ENCODE peak calls at places on chromosome 5, in five cellular contexts. One of them, this sample, is unnamed.

GRCh38 chr5:143801251-143801650 is 10.7 kb upstream of the HMHB1 start:
- DNase-seq in heart right ventricle: no peak
- DNase-seq in fibroblast of mammary gland: no peak
- DNase-seq in colonic mucosa: no peak
- DNase-seq in Panc1: no peak
- DNase-seq in this sample: no peak

GRCh38 chr5:16570121-16570815 is 46.5 kb downstream of the RETREG1 start:
- DNase-seq in Panc1: no peak
- DNase-seq in fibroblast of mammary gland: peak
- DNase-seq in heart right ventricle: no peak
- DNase-seq in colonic mucosa: no peak
- DNase-seq in this sample: peak

GRCh38 chr5:74199005-74199404 is 441.5 kb downstream of the ENC1 start:
- DNase-seq in fibroblast of mammary gland: peak
- DNase-seq in colonic mucosa: no peak
- DNase-seq in Panc1: no peak
- DNase-seq in heart right ventricle: no peak
- DNase-seq in this sample: peak

GRCh38 chr5:158236511-158237335 is 377.8 kb upstream of the CLINT1 start:
- DNase-seq in colonic mucosa: no peak
- DNase-seq in heart right ventricle: no peak
- DNase-seq in fibroblast of mammary gland: peak
- DNase-seq in Panc1: no peak
- DNase-seq in this sample: peak

GRCh38 chr5:170327802-170328201 is 30.2 kb upstream of the LCP2 start:
- DNase-seq in Panc1: no peak
- DNase-seq in heart right ventricle: no peak
- DNase-seq in colonic mucosa: no peak
- DNase-seq in fibroblast of mammary gland: no peak
- DNase-seq in this sample: no peak

GRCh38 chr5:53433036-53433435 is 47.4 kb upstream of the FST start:
- DNase-seq in colonic mucosa: no peak
- DNase-seq in fibroblast of mammary gland: no peak
- DNase-seq in heart right ventricle: no peak
- DNase-seq in Panc1: no peak
- DNase-seq in this sample: no peak

GRCh38 chr5:131387236-131387635 is 123.4 kb downstream of the CDC42SE2 start:
- DNase-seq in fibroblast of mammary gland: no peak
- DNase-seq in heart right ventricle: no peak
- DNase-seq in colonic mucosa: no peak
- DNase-seq in Panc1: no peak
- DNase-seq in this sample: no peak

GRCh38 chr5:130549884-130550552 is 615.0 kb downstream of the HINT1 start:
- DNase-seq in fibroblast of mammary gland: peak
- DNase-seq in colonic mucosa: no peak
- DNase-seq in heart right ventricle: no peak
- DNase-seq in Panc1: peak
- DNase-seq in this sample: peak

GRCh38 chr5:123511290-123511647 is 708 bp upstream of the CSNK1G3 start:
- DNase-seq in fibroblast of mammary gland: peak
- DNase-seq in colonic mucosa: no peak
- DNase-seq in Panc1: no peak
- DNase-seq in heart right ventricle: no peak
- DNase-seq in this sample: peak

GRCh38 chr5:17216176-17216973 is 1.1 kb upstream of the BASP1 start:
- DNase-seq in colonic mucosa: peak
- DNase-seq in heart right ventricle: peak
- DNase-seq in Panc1: peak
- DNase-seq in fibroblast of mammary gland: peak
- DNase-seq in this sample: peak

GRCh38 chr5:141121563-141121962 is at the start of gene PCDHB4:
- DNase-seq in colonic mucosa: no peak
- DNase-seq in fibroblast of mammary gland: peak
- DNase-seq in Panc1: no peak
- DNase-seq in heart right ventricle: no peak
- DNase-seq in this sample: no peak

GRCh38 chr5:123673107-123673506 is 161.1 kb downstream of the CSNK1G3 start:
- DNase-seq in heart right ventricle: no peak
- DNase-seq in Panc1: no peak
- DNase-seq in fibroblast of mammary gland: no peak
- DNase-seq in colonic mucosa: no peak
- DNase-seq in this sample: no peak

GRCh38 chr5:95731571-95732554 is 727 bp downstream of the RHOBTB3 start:
- DNase-seq in Panc1: no peak
- DNase-seq in fibroblast of mammary gland: peak
- DNase-seq in heart right ventricle: peak
- DNase-seq in colonic mucosa: peak
- DNase-seq in this sample: peak

GRCh38 chr5:132094393-132095076 is 20.9 kb downstream of the CSF2 start:
- DNase-seq in colonic mucosa: no peak
- DNase-seq in heart right ventricle: no peak
- DNase-seq in fibroblast of mammary gland: peak
- DNase-seq in Panc1: peak
- DNase-seq in this sample: peak

GRCh38 chr5:90037646-90038045 is 371.9 kb downstream of the CETN3 start:
- DNase-seq in fibroblast of mammary gland: peak
- DNase-seq in colonic mucosa: no peak
- DNase-seq in Panc1: no peak
- DNase-seq in heart right ventricle: no peak
- DNase-seq in this sample: peak

GRCh38 chr5:3303777-3304176 is 291.9 kb upstream of the IRX1 start:
- DNase-seq in Panc1: no peak
- DNase-seq in heart right ventricle: no peak
- DNase-seq in fibroblast of mammary gland: no peak
- DNase-seq in colonic mucosa: no peak
- DNase-seq in this sample: no peak

GRCh38 chr5:17216974-17217325 is 481 bp upstream of the BASP1 start:
- DNase-seq in colonic mucosa: no peak
- DNase-seq in heart right ventricle: no peak
- DNase-seq in fibroblast of mammary gland: peak
- DNase-seq in Panc1: no peak
- DNase-seq in this sample: peak

GRCh38 chr5:180345186-180345585 is 8.0 kb downstream of the GFPT2 start:
- DNase-seq in colonic mucosa: no peak
- DNase-seq in heart right ventricle: no peak
- DNase-seq in fibroblast of mammary gland: no peak
- DNase-seq in Panc1: no peak
- DNase-seq in this sample: no peak

GRCh38 chr5:180344393-180344999 is 8.6 kb downstream of the GFPT2 start:
- DNase-seq in heart right ventricle: no peak
- DNase-seq in Panc1: no peak
- DNase-seq in colonic mucosa: no peak
- DNase-seq in fibroblast of mammary gland: no peak
- DNase-seq in this sample: no peak

GRCh38 chr5:180345781-180346180 is 7.4 kb downstream of the GFPT2 start:
- DNase-seq in colonic mucosa: no peak
- DNase-seq in fibroblast of mammary gland: no peak
- DNase-seq in heart right ventricle: no peak
- DNase-seq in Panc1: no peak
- DNase-seq in this sample: no peak

GRCh38 chr5:180343110-180343845 is 9.9 kb downstream of the GFPT2 start:
- DNase-seq in colonic mucosa: no peak
- DNase-seq in Panc1: no peak
- DNase-seq in heart right ventricle: no peak
- DNase-seq in fibroblast of mammary gland: peak
- DNase-seq in this sample: peak

DNA sequence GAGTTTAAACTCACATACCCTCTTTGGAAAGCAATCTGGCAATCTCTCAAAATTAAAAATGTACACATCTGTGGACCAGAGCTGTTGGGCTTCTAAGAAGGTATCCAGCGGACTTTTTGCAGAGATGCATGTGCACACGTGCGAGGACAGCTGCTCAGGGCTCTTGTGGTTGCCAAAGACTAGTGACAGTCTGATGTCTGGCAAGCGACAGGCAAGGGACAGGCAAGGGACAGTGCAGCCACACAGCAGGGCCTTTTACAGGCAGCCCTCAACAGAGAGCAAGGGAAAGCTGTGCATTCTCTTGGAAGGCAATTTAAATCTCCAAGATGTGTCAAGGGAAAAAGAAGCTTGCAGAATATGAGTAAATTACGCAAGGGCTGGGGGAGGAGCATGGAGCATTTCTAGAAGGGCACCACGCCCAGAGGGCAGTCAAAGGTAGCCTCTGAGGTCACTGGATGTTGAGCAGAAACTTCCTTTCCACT is 9.2 kb downstream of the GFPT2 start:
- DNase-seq in fibroblast of mammary gland: peak
- DNase-seq in colonic mucosa: peak
- DNase-seq in heart right ventricle: no peak
- DNase-seq in Panc1: no peak
- DNase-seq in this sample: peak
- H3K4me3 ChIP-seq in fibroblast of mammary gland: no peak
- H3K4me3 ChIP-seq in colonic mucosa: no peak
- H3K4me3 ChIP-seq in heart right ventricle: no peak
- H3K4me3 ChIP-seq in Panc1: no peak
- H3K4me3 ChIP-seq in this sample: no peak

GRCh38 chr5:173236531-173237501 is 1.8 kb upstream of the NKX2-5 start:
- DNase-seq in colonic mucosa: no peak
- DNase-seq in Panc1: no peak
- DNase-seq in fibroblast of mammary gland: no peak
- DNase-seq in heart right ventricle: peak
- DNase-seq in this sample: no peak

GRCh38 chr5:173233347-173234128 is 1.5 kb downstream of the NKX2-5 start:
- DNase-seq in Panc1: no peak
- DNase-seq in colonic mucosa: no peak
- DNase-seq in heart right ventricle: no peak
- DNase-seq in fibroblast of mammary gland: no peak
- DNase-seq in this sample: no peak

GRCh38 chr5:173234129-173234793 is 745 bp downstream of the NKX2-5 start:
- DNase-seq in colonic mucosa: no peak
- DNase-seq in Panc1: no peak
- DNase-seq in heart right ventricle: peak
- DNase-seq in fibroblast of mammary gland: no peak
- DNase-seq in this sample: no peak

GRCh38 chr5:173237821-173238220 is 2.8 kb upstream of the NKX2-5 start:
- DNase-seq in heart right ventricle: no peak
- DNase-seq in fibroblast of mammary gland: no peak
- DNase-seq in Panc1: no peak
- DNase-seq in colonic mucosa: no peak
- DNase-seq in this sample: no peak

GRCh38 chr5:173235499-173236394 is 741 bp upstream of the NKX2-5 start:
- DNase-seq in heart right ventricle: peak
- DNase-seq in Panc1: no peak
- DNase-seq in fibroblast of mammary gland: no peak
- DNase-seq in colonic mucosa: no peak
- DNase-seq in this sample: no peak
- TF ChIP-seq CTCF in heart right ventricle: no peak
- TF ChIP-seq CTCF in Panc1: no peak
- TF ChIP-seq CTCF in fibroblast of mammary gland: no peak
- TF ChIP-seq CTCF in colonic mucosa: no peak
- TF ChIP-seq CTCF in this sample: no peak

GRCh38 chr5:93603711-93604118 is 20.7 kb downstream of the NR2F1 start:
- DNase-seq in fibroblast of mammary gland: no peak
- DNase-seq in heart right ventricle: no peak
- DNase-seq in colonic mucosa: no peak
- DNase-seq in Panc1: no peak
- DNase-seq in this sample: peak

GRCh38 chr5:93601053-93601429 is 18.0 kb downstream of the NR2F1 start:
- DNase-seq in colonic mucosa: no peak
- DNase-seq in heart right ventricle: no peak
- DNase-seq in fibroblast of mammary gland: no peak
- DNase-seq in Panc1: no peak
- DNase-seq in this sample: no peak

GRCh38 chr5:93603191-93603590 is 20.2 kb downstream of the NR2F1 start:
- DNase-seq in colonic mucosa: no peak
- DNase-seq in Panc1: no peak
- DNase-seq in heart right ventricle: no peak
- DNase-seq in fibroblast of mammary gland: no peak
- DNase-seq in this sample: peak

GRCh38 chr5:93601433-93602175 is 18.6 kb downstream of the NR2F1 start:
- DNase-seq in fibroblast of mammary gland: peak
- DNase-seq in Panc1: no peak
- DNase-seq in heart right ventricle: no peak
- DNase-seq in colonic mucosa: no peak
- DNase-seq in this sample: peak

DNA sequence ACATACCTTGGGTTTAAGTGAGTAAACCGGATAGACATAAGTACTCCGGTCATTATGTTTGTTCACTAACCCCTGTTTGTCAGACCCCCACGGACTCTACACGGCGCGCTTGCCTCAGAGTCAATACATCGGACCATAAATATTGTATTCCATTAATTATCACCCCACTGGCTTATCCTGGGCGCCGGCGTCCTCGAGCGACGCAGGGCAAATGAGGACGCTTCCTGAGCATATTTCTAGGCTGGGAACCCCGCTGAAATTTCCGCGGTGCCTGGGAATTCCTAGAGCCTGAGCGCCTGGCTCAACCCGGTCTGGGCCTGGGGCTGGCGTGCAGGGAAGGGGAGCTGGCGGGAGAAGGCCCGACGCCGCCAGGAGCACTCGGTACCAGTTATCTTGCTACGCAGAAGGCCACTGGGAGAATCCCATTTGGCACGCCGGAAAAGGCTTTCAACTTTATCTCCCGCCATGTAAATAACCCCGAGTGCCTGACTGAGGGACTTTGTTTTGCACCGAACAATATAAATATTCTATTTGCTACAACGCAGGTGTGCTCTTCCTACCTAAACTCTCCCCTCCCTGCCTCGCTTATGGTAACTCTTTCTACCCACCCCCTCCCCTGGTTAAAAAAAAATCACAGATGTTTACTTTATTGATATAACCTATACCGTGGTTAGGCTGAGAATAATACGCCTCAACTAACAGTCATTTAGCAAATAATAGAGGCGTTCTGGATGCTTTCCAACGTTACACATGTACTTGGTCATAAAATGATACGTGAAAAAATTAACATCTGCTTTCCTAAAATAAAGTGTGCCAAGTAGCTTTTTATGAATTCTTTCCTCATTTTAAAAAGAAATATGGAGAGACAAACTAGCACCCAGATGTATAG is 19.5 kb downstream of the NR2F1 start:
- DNase-seq in fibroblast of mammary gland: no peak
- DNase-seq in colonic mucosa: no peak
- DNase-seq in heart right ventricle: no peak
- DNase-seq in Panc1: no peak
- DNase-seq in this sample: peak
- H3K4me3 ChIP-seq in fibroblast of mammary gland: no peak
- H3K4me3 ChIP-seq in colonic mucosa: no peak
- H3K4me3 ChIP-seq in heart right ventricle: no peak
- H3K4me3 ChIP-seq in Panc1: no peak
- H3K4me3 ChIP-seq in this sample: peak

GRCh38 chr5:168177831-168178450 is 113.5 kb upstream of the WWC1 start:
- DNase-seq in fibroblast of mammary gland: no peak
- DNase-seq in Panc1: no peak
- DNase-seq in heart right ventricle: peak
- DNase-seq in colonic mucosa: no peak
- DNase-seq in this sample: no peak
- TF ChIP-seq CTCF in fibroblast of mammary gland: no peak
- TF ChIP-seq CTCF in Panc1: no peak
- TF ChIP-seq CTCF in heart right ventricle: no peak
- TF ChIP-seq CTCF in colonic mucosa: no peak
- TF ChIP-seq CTCF in this sample: no peak

GRCh38 chr5:154608531-154609011 is 130.5 kb upstream of the HAND1 start:
- DNase-seq in colonic mucosa: no peak
- DNase-seq in Panc1: no peak
- DNase-seq in fibroblast of mammary gland: no peak
- DNase-seq in heart right ventricle: no peak
- DNase-seq in this sample: no peak
- H3K4me3 ChIP-seq in colonic mucosa: no peak
- H3K4me3 ChIP-seq in Panc1: no peak
- H3K4me3 ChIP-seq in fibroblast of mammary gland: no peak
- H3K4me3 ChIP-seq in heart right ventricle: no peak
- H3K4me3 ChIP-seq in this sample: no peak

This sample was measured in astrocyte of the spinal cord.